ENCODE peak calls at places on chromosome 13, in ten cellular contexts. C, Q, J, A, N, G, Y, L, M and B are unnamed samples.

GRCh38 chr13:68727165-68727564 is 1380.5 kb upstream of the ATXN8OS start:
- DNase-seq in J (no peak), G (no peak), C (no peak), Y (no peak), L (no peak), N (no peak), A (no peak), M (no peak), Q (peak; percentile 46), B (no peak)

GRCh38 chr13:113020323-113021080 is 51.5 kb downstream of the MCF2L start:
- DNase-seq in Y (peak; percentile 41), M (peak; percentile 54), Q (no peak), A (no peak), C (no peak), N (no peak), J (peak; percentile 5), G (no peak), L (no peak), B (no peak)

GRCh38 chr13:49998714-49999624 is 2.1 kb downstream of the TRIM13 start:
- DNase-seq in C (no peak), M (peak; percentile 62), N (peak; percentile 67), A (no peak), Y (no peak), G (no peak), J (no peak), Q (no peak), L (no peak), B (no peak)

GRCh38 chr13:113939905-113940339 is 34.0 kb downstream of the C13orf46 start:
- DNase-seq in A (no peak), C (peak; percentile 51), M (no peak), N (no peak), J (no peak), Q (no peak), Y (peak; percentile 67), G (no peak), L (no peak), B (no peak)

GRCh38 chr13:49429061-49429460 is 14.8 kb downstream of the CAB39L start:
- DNase-seq in L (no peak), G (no peak), J (no peak), Q (no peak), N (no peak), C (no peak), A (no peak), Y (no peak), M (no peak), B (no peak)

GRCh38 chr13:93775507-93776108 is 549.0 kb downstream of the GPC6 start:
- DNase-seq in M (no peak), Q (peak; percentile 74), J (no peak), A (no peak), L (no peak), Y (no peak), N (no peak), C (no peak), G (no peak), B (no peak)

GRCh38 chr13:75173457-75174356 is 308.3 kb downstream of the TBC1D4 start:
- DNase-seq in L (no peak), Y (no peak), A (no peak), C (no peak), Q (no peak), G (no peak), M (no peak), N (no peak), J (no peak), B (no peak)

GRCh38 chr13:60701919-60702318 is 304.9 kb downstream of the TDRD3 start:
- DNase-seq in G (no peak), L (no peak), A (no peak), Y (no peak), J (no peak), N (no peak), M (no peak), Q (no peak), C (no peak), B (no peak)

GRCh38 chr13:74134777-74135305 is 637 bp upstream of the KLF12 start:
- DNase-seq in Y (peak; percentile 88), Q (peak; percentile 51), J (peak; percentile 65), C (peak; percentile 75), N (no peak), M (no peak), A (peak; percentile 61), G (peak; percentile 59), L (peak; percentile 66), B (peak; percentile 54)

GRCh38 chr13:20400774-20401173 is 124.9 kb downstream of the CRYL1 start:
- DNase-seq in A (no peak), Y (no peak), J (no peak), Q (peak; percentile 78), G (no peak), M (no peak), N (no peak), C (no peak), L (no peak), B (no peak)

GRCh38 chr13:52978989-52979388 is 49.6 kb upstream of the OLFM4 start:
- DNase-seq in M (no peak), G (no peak), A (no peak), Q (no peak), Y (no peak), C (no peak), L (no peak), N (no peak), J (no peak), B (no peak)

GRCh38 chr13:44386932-44387556 is 13.4 kb downstream of the SERP2 start:
- DNase-seq in A (no peak), G (no peak), N (no peak), L (no peak), J (no peak), Y (no peak), Q (no peak), C (no peak), M (no peak), B (no peak)

DNA sequence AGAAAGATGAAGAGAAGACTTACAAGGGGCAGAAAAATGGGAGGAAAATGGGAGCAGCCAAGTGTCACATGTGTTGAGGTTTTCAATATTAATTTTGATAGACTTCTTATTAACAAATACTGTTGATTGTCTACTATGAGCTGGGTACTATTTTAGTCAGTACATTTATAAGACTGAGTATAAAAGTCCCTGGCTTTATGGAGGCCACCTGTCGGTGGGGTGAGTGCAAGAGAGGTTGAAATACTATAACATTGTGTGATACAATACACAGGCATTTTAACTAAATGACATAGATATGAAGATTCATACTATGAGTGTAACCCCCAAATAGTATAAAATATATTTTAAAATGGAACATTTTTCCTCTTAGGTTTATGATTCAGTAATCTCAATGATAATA is 29.9 kb downstream of the SLC10A2 start:
- DNase-seq in N (no peak), Y (no peak), G (no peak), C (no peak), Q (peak; percentile 6), L (no peak), A (no peak), M (peak; percentile 48), J (no peak), B (no peak)
- H3K27ac ChIP-seq in N (no peak overlapping the region), Y (no peak overlapping the region), G (no peak overlapping the region), C (no peak overlapping the region), Q (no peak overlapping the region), L (no peak overlapping the region), A (no peak overlapping the region), M (no peak overlapping the region), J (no peak overlapping the region), B (no peak overlapping the region)

DNA sequence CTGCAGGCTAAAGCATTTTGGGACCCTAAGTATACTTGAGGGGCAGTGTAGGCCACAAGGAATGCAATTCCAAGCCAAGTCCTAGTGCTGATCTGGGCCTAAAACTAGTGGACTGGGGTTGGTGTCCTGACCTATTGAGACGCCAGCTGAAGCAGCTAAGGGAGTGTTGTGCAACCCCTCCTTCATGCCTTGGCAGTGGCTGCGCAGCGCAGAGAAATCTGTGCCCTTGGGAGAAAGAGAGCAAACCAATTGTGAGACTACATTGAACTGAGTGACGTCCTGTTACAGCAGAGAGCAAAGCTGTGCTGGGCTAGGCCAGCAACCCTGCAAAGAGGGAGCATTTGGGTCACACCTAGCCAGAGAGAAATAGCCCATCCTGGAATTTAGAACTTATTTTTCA is 2715.0 kb upstream of the PCDH20 start:
- DNase-seq in N (no peak), J (no peak), L (peak; percentile 7), C (no peak), Q (no peak), M (no peak), A (no peak), Y (peak; percentile 23), G (no peak), B (no peak)
- H3K9me3 ChIP-seq in N (no peaks in the 10 kb centered on the region), J (no peaks in the 10 kb centered on the region), L (no peaks in the 10 kb centered on the region), C (no peaks in the 10 kb centered on the region), Q (no peaks in the 10 kb centered on the region), M (peaks cover 9% of the 10 kb centered on the region), A (no peaks in the 10 kb centered on the region), Y (no peaks in the 10 kb centered on the region), G (no peaks in the 10 kb centered on the region), B (no peaks in the 10 kb centered on the region)

GRCh38 chr13:112012004-112012704 is 54.8 kb upstream of the SOX1 start:
- DNase-seq in A (no peak), L (no peak), Y (peak; percentile 86), G (no peak), N (no peak), C (no peak), Q (no peak), M (no peak), J (no peak), B (no peak)

GRCh38 chr13:112014857-112015256 is 52.1 kb upstream of the SOX1 start:
- DNase-seq in C (no peak), Q (no peak), Y (no peak), N (no peak), L (no peak), G (no peak), A (no peak), J (no peak), M (no peak), B (no peak)

GRCh38 chr13:112010714-112011113 is 56.2 kb upstream of the SOX1 start:
- DNase-seq in M (no peak), A (no peak), N (no peak), Y (no peak), C (no peak), L (no peak), G (no peak), J (no peak), Q (no peak), B (no peak)

GRCh38 chr13:112013665-112014064 is 53.3 kb upstream of the SOX1 start:
- DNase-seq in N (no peak), M (no peak), G (no peak), J (no peak), C (no peak), A (no peak), Y (no peak), Q (no peak), L (no peak), B (no peak)

DNA sequence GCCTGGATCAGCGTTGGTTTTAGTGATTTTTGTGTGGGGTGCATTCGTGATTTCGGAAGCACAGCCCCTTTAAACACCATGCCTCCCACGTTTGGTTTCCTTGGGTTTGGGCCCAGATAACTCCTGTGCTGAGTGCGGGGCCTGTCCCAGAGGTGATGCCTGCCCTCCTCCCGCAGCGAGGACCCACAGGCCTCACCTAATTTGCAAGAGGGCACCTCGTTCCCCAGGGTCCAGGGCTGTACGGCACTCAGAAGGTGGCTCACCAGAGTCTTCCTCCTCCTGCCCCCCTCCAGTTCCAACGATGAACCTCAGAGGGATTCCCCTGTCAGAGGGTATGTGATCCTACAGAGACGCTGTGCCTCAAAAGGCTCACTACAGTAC is 54.3 kb upstream of the SOX1 start:
- DNase-seq in G (no peak), Y (no peak), C (no peak), L (no peak), J (no peak), Q (no peak), M (no peak), A (no peak), N (no peak), B (no peak)
- H3K27me3 ChIP-seq in G (peaks cover 67% of the 10 kb centered on the region), Y (no peaks in the 10 kb centered on the region), C (no peaks in the 10 kb centered on the region), L (peaks cover 48% of the 10 kb centered on the region), J (peaks cover 19% of the 10 kb centered on the region), Q (no peaks in the 10 kb centered on the region), M (no peaks in the 10 kb centered on the region), A (no peaks in the 10 kb centered on the region), N (no peaks in the 10 kb centered on the region), B (no peaks in the 10 kb centered on the region)

GRCh38 chr13:32859893-32860292 is 156.3 kb upstream of the KL start:
- DNase-seq in Y (no peak), C (no peak), Q (no peak), J (no peak), N (no peak), G (no peak), M (no peak), A (no peak), L (no peak), B (no peak)
- H3K27ac ChIP-seq in Y (no peak overlapping the region), C (no peak overlapping the region), Q (no peak overlapping the region), J (no peak overlapping the region), N (no peak overlapping the region), G (no peak overlapping the region), M (no peak overlapping the region), A (no peak overlapping the region), L (no peak overlapping the region), B (no peak overlapping the region)